ENCODE peak calls at places on chromosomes 2 and 18, in seven cellular contexts. S is psoas muscle, Q is neural crest cell, O is kidney epithelial cell, E is gastrocnemius medialis, D is astrocyte of the spinal cord, W is osteocyte. V is an unnamed sample.

GRCh38 chr2:9473308-9473984 is 905 bp upstream of the IAH1 start:
- DNase-seq in S (no peak), Q (no peak), O (no peak), E (peak; percentile 33), D (no peak), W (no peak), V (no peak)

GRCh38 chr2:169815849-169816248 is 8.9 kb downstream of the METTL5 start:
- DNase-seq in S (no peak), Q (no peak), O (peak; percentile 72), E (no peak), D (peak; percentile 91), W (no peak), V (no peak)

GRCh38 chr18:76873311-76873710 is 51.0 kb downstream of the ZNF236 start:
- DNase-seq in S (no peak), Q (no peak), O (no peak), E (no peak), D (no peak), W (no peak), V (no peak)

GRCh38 chr2:10620481-10620880 is 69.3 kb downstream of the NOL10 start:
- DNase-seq in S (no peak), Q (no peak), O (peak; percentile 64), E (no peak), D (peak; percentile 88), W (no peak), V (no peak)

GRCh38 chr18:3345885-3346284 is 84.0 kb downstream of the MYL12B start:
- DNase-seq in S (no peak), Q (no peak), O (no peak), E (no peak), D (no peak), W (no peak), V (no peak)

GRCh38 chr18:2654105-2654827 is 1.3 kb upstream of the SMCHD1 start:
- DNase-seq in S (no peak), Q (no peak), O (no peak), E (no peak), D (peak; percentile 47), W (no peak), V (no peak)

GRCh38 chr2:14861201-14861600 is 228.7 kb downstream of the LRATD1 start:
- DNase-seq in S (no peak), Q (no peak), O (no peak), E (no peak), D (no peak), W (no peak), V (no peak)

GRCh38 chr2:157319795-157320194 is 5.8 kb downstream of the ERMN start:
- DNase-seq in S (no peak), Q (no peak), O (no peak), E (no peak), D (no peak), W (no peak), V (no peak)

GRCh38 chr2:8307779-8308178 is 374.1 kb upstream of the ID2 start:
- DNase-seq in S (no peak), Q (no peak), O (no peak), E (no peak), D (peak; percentile 1), W (peak; percentile 32), V (no peak)

GRCh38 chr2:28338046-28338753 is 54.5 kb upstream of the FOSL2 start:
- DNase-seq in S (peak; percentile 90), Q (no peak), O (no peak), E (peak; percentile 83), D (peak; percentile 91), W (peak; percentile 91), V (no peak)

GRCh38 chr2:223084873-223085272 is 32.9 kb downstream of the KCNE4 start:
- DNase-seq in S (peak; percentile 56), Q (no peak), O (no peak), E (peak; percentile 74), D (peak; percentile 39), W (no peak), V (no peak)

GRCh38 chr2:204749319-204749718 is 204.0 kb downstream of the PARD3B start:
- DNase-seq in S (no peak), Q (no peak), O (no peak), E (no peak), D (peak; percentile 73), W (no peak), V (no peak)

GRCh38 chr18:47737956-47738355 is 192.5 kb downstream of the SMAD2 start:
- DNase-seq in S (no peak), Q (no peak), O (no peak), E (no peak), D (no peak), W (peak; percentile 67), V (peak; percentile 25)

GRCh38 chr2:134679740-134680139 is 39.1 kb downstream of the TMEM163 start:
- DNase-seq in S (no peak), Q (no peak), O (no peak), E (no peak), D (no peak), W (no peak), V (no peak)

GRCh38 chr2:118430510-118431187 is 342.4 kb downstream of the INSIG2 start:
- DNase-seq in S (no peak), Q (no peak), O (no peak), E (no peak), D (peak; percentile 38), W (no peak), V (no peak)

GRCh38 chr2:118431997-118432396 is 343.7 kb downstream of the INSIG2 start:
- DNase-seq in S (no peak), Q (no peak), O (no peak), E (no peak), D (no peak), W (no peak), V (no peak)

GRCh38 chr2:118431586-118431985 is 343.3 kb downstream of the INSIG2 start:
- DNase-seq in S (no peak), Q (no peak), O (no peak), E (no peak), D (no peak), W (no peak), V (no peak)

GRCh38 chr2:118433566-118433965 is 345.3 kb downstream of the INSIG2 start:
- DNase-seq in S (no peak), Q (no peak), O (no peak), E (no peak), D (no peak), W (no peak), V (no peak)

GRCh38 chr2:118431188-118431562 is 342.9 kb downstream of the INSIG2 start:
- DNase-seq in S (no peak), Q (no peak), O (no peak), E (no peak), D (peak; percentile 25), W (no peak), V (no peak)
- TF ChIP-seq CTCF in S (no peak), Q (no peak), O (no peak), E (no peak), D (no peak), W (no peak), V (no peak)

GRCh38 chr2:2919574-2920365 is 457.8 kb downstream of the EIPR1 start:
- DNase-seq in S (no peak), Q (no peak), O (no peak), E (no peak), D (no peak), W (no peak), V (no peak)
- TF ChIP-seq CTCF in S (no peak), Q (no peak), O (no peak), E (no peak), D (no peak), W (no peak), V (no peak)

GRCh38 chr2:112020561-112020960 is 34.5 kb upstream of the TMEM87B start:
- DNase-seq in S (no peak), Q (no peak), O (no peak), E (no peak), D (no peak), W (no peak), V (no peak)
- TF ChIP-seq CTCF in S (no peak), Q (peak; percentile 35), O (no peak), E (no peak), D (peak; percentile 38), W (no peak), V (peak; percentile 41)

DNA sequence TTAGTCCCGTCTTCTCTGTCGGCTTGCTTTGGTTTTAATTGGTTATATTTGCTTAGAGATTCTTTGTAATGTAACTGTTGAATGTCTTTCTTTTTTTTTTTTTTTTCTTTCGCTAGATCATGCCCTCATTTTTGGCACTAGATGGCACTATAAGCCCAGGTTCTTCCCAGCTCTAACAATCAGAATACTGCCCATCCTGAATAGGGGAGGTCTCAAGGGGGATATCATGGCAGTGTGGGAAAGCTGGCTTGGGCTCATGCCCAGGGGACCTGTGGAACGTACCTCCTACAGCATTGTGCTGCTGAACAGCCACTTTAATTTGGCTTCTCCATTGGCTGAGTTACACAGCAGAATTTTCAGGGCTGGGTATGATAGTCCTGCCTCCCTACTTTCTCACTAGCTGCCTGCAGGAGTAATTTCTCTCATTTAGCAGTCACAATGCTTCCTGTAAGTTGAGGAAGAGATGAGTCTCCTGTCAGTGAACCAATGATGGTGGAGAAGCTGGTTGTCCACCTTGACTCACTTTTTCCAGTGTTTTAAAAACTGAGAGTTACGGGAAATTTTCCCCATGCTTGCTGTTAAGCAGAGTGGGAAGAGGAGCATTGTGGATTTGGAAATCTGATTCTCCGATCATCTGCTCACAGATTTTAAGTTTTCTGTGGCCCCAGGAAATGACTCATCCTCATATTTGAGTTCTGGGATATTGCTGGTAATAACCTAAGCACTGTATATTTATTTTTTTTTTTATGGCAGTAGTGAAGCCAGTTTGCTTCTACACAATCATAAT is 47.2 kb downstream of the RAD51AP2 start:
- DNase-seq in S (no peak), Q (no peak), O (no peak), E (no peak), D (peak; percentile 75), W (no peak), V (no peak)
- TF ChIP-seq CTCF in S (peak; percentile 44), Q (peak; percentile 63), O (peak; percentile 24), E (peak; percentile 41), D (peak; percentile 54), W (no peak), V (peak; percentile 61)

GRCh38 chr2:290090-290722 is 2.3 kb upstream of the ALKAL2 start:
- DNase-seq in S (peak; percentile 83), Q (peak; percentile 66), O (peak; percentile 25), E (peak; percentile 33), D (peak; percentile 81), W (peak; percentile 91), V (peak; percentile 80)

GRCh38 chr2:289362-290089 is 1.6 kb upstream of the ALKAL2 start:
- DNase-seq in S (no peak), Q (no peak), O (no peak), E (no peak), D (peak; percentile 35), W (no peak), V (no peak)

GRCh38 chr2:288002-288742 is at the start of gene ALKAL2:
- DNase-seq in S (no peak), Q (no peak), O (no peak), E (no peak), D (no peak), W (no peak), V (no peak)

GRCh38 chr2:287471-287885 is 413 bp downstream of the ALKAL2 start:
- DNase-seq in S (no peak), Q (no peak), O (no peak), E (no peak), D (peak; percentile 23), W (no peak), V (no peak)

DNA sequence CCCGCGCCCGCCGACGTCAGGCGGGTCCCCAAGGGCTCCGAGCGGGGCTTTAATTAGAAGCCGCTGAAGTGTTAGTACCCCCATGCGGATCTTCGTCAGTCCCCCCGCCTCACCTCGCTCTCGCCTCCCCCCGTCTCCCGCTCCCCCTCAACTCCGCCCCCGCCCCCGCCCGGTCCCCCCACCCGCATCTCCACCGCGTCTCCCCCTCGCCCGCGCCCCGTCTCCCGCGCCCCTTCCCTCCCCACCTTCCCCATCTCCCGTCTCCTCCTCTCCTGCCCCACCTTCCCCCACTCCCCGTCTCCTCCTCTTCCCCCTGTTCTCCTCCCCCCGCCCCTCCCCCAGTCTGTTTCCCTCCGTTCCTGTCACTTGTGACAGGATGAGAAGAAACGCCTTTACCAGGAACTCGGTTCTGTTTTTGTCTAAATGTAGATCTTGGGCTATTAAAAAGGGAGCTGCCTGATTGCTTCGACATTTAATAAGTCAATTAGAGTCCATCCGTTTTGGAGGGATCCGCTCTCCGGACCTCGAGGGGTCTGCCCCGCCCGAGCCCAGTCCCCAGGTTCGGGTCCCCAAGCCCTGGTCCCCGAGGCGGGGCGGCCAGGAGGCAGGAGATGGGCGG is 961 bp upstream of the ALKAL2 start:
- DNase-seq in S (no peak), Q (no peak), O (no peak), E (no peak), D (no peak), W (no peak), V (no peak)
- TF ChIP-seq CTCF in S (no peak), Q (no peak), O (no peak), E (no peak), D (no peak), W (no peak), V (no peak)

V was measured in type B pancreatic cell.